ENCODE peak calls at places on chromosomes 3 and 15, in five cellular contexts. J, X, H, V and C are unnamed samples.

GRCh38 chr15:83858820-83859505 is 205.0 kb downstream of the ADAMTSL3 start:
- DNase-seq in J (no peak), X (no peak), H (peak), V (no peak), C (peak)

GRCh38 chr15:65963911-65964482 is 94.7 kb downstream of the RAB11A start:
- DNase-seq in J (no peak), X (no peak), H (no peak), V (no peak), C (no peak)

GRCh38 chr3:21449738-21450137 is 301.3 kb downstream of the ZNF385D start:
- DNase-seq in J (no peak), X (no peak), H (no peak), V (no peak), C (no peak)

GRCh38 chr3:52272831-52273230 is 5.6 kb downstream of the WDR82 start:
- DNase-seq in J (no peak), X (no peak), H (no peak), V (peak), C (no peak)

GRCh38 chr15:73922186-73923151 is 3.8 kb upstream of the LOXL1 start:
- DNase-seq in J (no peak), X (no peak), H (peak), V (no peak), C (peak)

GRCh38 chr15:53354905-53355304 is 404.6 kb downstream of the WDR72 start:
- DNase-seq in J (no peak), X (no peak), H (no peak), V (no peak), C (no peak)

GRCh38 chr3:129432036-129432435 is 3.6 kb upstream of the EFCAB12 start:
- DNase-seq in J (no peak), X (no peak), H (no peak), V (no peak), C (no peak)

GRCh38 chr3:11596387-11596786 is 47.3 kb downstream of the VGLL4 start:
- DNase-seq in J (no peak), X (no peak), H (no peak), V (no peak), C (peak)

GRCh38 chr3:22089284-22089683 is 338.3 kb upstream of the ZNF385D start:
- DNase-seq in J (no peak), X (no peak), H (peak), V (peak), C (peak)

GRCh38 chr15:75358771-75359536 is 9.5 kb downstream of the MAN2C1 start:
- DNase-seq in J (no peak), X (no peak), H (no peak), V (no peak), C (no peak)

GRCh38 chr15:83365370-83365938 is 81.0 kb upstream of the BNC1 start:
- DNase-seq in J (no peak), X (no peak), H (peak), V (peak), C (peak)

DNA sequence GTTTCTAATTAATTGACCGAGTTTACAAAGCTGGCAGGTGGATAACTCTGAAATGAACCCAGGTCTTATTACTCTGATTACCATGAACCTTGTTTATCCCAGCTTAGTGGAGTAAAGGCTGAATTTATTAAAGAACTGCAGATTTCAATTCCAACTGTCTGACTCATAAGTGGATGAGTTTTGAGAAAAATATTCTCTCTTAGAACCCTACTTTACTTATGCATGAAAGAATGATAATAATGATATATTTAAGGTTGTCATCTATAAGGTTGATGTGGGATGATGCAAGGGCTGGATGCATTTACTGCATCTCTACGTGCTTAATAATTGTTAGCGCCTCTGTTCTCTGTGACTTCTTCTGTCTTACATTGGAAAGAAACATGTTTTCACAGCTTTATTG is 771.4 kb upstream of the ARRDC4 start:
- DNase-seq in J (no peak), X (no peak), H (peak), V (no peak), C (peak)
- TF ChIP-seq CTCF in J (no peak), X (no peak), H (no peak), V (no peak), C (no peak)

GRCh38 chr15:57654136-57654845 is 52.2 kb upstream of the POLR2M start:
- DNase-seq in J (no peak), X (no peak), H (peak), V (no peak), C (peak)

GRCh38 chr15:57655087-57655486 is 51.4 kb upstream of the POLR2M start:
- DNase-seq in J (no peak), X (no peak), H (no peak), V (no peak), C (no peak)

GRCh38 chr15:57656434-57656833 is 50.1 kb upstream of the POLR2M start:
- DNase-seq in J (no peak), X (no peak), H (no peak), V (no peak), C (no peak)

GRCh38 chr15:57652481-57652880 is 54.0 kb upstream of the POLR2M start:
- DNase-seq in J (no peak), X (no peak), H (no peak), V (no peak), C (no peak)

DNA sequence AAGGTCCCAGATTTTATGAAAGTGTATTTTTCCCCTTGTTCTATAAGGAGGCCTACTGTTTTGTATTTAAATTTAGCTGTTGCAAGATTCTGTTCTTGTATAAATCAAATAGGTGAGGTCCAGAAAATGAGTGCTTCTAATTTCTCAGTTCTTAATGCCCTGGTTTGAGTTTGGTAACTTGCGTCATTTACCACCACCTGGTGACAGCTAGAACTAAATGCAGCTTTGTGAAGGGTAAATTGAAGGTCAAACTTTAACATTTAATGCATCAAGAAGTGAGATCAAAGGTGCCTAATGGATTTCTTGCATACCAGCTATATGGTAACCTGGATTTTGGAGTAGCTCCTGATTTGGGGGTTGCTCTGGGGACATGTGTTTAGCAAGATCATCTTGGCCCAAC is 50.7 kb upstream of the POLR2M start:
- DNase-seq in J (no peak), X (no peak), H (no peak), V (no peak), C (no peak)
- TF ChIP-seq CTCF in J (no peak), X (no peak), H (no peak), V (no peak), C (peak)

GRCh38 chr3:126393563-126393962 is 1.1 kb upstream of the CFAP100 start:
- DNase-seq in J (no peak), X (no peak), H (no peak), V (no peak), C (no peak)

GRCh38 chr3:126395846-126396513 is 1.3 kb downstream of the CFAP100 start:
- DNase-seq in J (no peak), X (no peak), H (no peak), V (no peak), C (no peak)

GRCh38 chr3:126396536-126396935 is 1.8 kb downstream of the CFAP100 start:
- DNase-seq in J (no peak), X (no peak), H (no peak), V (no peak), C (no peak)

GRCh38 chr3:126394179-126394976 is at the start of gene CFAP100:
- DNase-seq in J (peak), X (no peak), H (peak), V (no peak), C (peak)

DNA sequence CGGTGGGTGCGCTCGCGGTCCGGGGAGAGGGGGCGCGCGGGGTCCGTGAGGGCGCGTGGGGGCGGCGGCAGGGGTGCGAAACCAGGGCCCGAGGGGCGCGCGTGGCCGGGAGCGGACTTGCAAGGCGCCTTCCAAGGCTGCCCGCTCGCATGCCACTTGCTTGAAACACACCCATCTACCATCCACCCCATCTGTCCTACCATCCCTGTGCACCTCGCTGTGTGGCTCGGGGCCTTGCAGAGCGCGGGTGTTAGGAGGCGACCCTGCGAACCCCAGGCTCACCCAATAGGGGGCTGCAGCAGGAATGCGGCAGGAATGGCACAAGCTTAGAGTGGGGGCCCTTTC is 240 bp downstream of the CFAP100 start:
- DNase-seq in J (no peak), X (no peak), H (no peak), V (no peak), C (no peak)
- TF ChIP-seq CTCF in J (no peak), X (no peak), H (no peak), V (no peak), C (no peak)

GRCh38 chr15:71730277-71731144 is 79.8 kb upstream of the NR2E3 start:
- DNase-seq in J (no peak), X (peak), H (peak), V (peak), C (peak)
- TF ChIP-seq CTCF in J (peak), X (peak), H (peak), V (peak), C (peak)